ENCODE peak calls at places on chromosome 2, in six cellular contexts. One of them, this sample, is unnamed.
A peak's percentile ranks its signal among the peaks of the same experiment; 100 is the strongest.

GRCh38 chr2:42153944-42154593 is 15.1 kb upstream of the EML4 start:
- DNase-seq in cardiac muscle cell: no peak
- DNase-seq in suprapubic skin: no peak
- DNase-seq in pancreas: no peak
- DNase-seq in body of pancreas: no peak
- DNase-seq in A549: no peak
- DNase-seq in this sample: no peak

GRCh38 chr2:180146114-180146513 is 139.0 kb upstream of the CWC22 start:
- DNase-seq in A549: no peak
- DNase-seq in cardiac muscle cell: no peak
- DNase-seq in pancreas: no peak
- DNase-seq in body of pancreas: no peak
- DNase-seq in suprapubic skin: no peak
- DNase-seq in this sample: no peak

GRCh38 chr2:197929008-197929885 is 124.9 kb downstream of the PLCL1 start:
- DNase-seq in A549: no peak
- DNase-seq in body of pancreas: no peak
- DNase-seq in pancreas: no peak
- DNase-seq in cardiac muscle cell: peak; percentile 72
- DNase-seq in suprapubic skin: no peak
- DNase-seq in this sample: no peak

GRCh38 chr2:100588071-100588786 is 25.4 kb downstream of the PDCL3 start:
- DNase-seq in pancreas: no peak
- DNase-seq in A549: peak; percentile 38
- DNase-seq in cardiac muscle cell: no peak
- DNase-seq in body of pancreas: no peak
- DNase-seq in suprapubic skin: no peak
- DNase-seq in this sample: no peak

GRCh38 chr2:25293958-25294513 is 47.7 kb downstream of the DNMT3A start:
- DNase-seq in A549: no peak
- DNase-seq in suprapubic skin: peak; percentile 53
- DNase-seq in body of pancreas: no peak
- DNase-seq in cardiac muscle cell: peak; percentile 24
- DNase-seq in pancreas: no peak
- DNase-seq in this sample: no peak

GRCh38 chr2:105615352-105615751 is 129.4 kb upstream of the NCK2 start:
- DNase-seq in A549: no peak
- DNase-seq in body of pancreas: no peak
- DNase-seq in cardiac muscle cell: no peak
- DNase-seq in suprapubic skin: no peak
- DNase-seq in pancreas: no peak
- DNase-seq in this sample: no peak

GRCh38 chr2:166057363-166058169 is 70.3 kb downstream of the SCN1A start:
- DNase-seq in cardiac muscle cell: peak; percentile 29
- DNase-seq in A549: peak; percentile 18
- DNase-seq in suprapubic skin: no peak
- DNase-seq in pancreas: no peak
- DNase-seq in body of pancreas: no peak
- DNase-seq in this sample: no peak

GRCh38 chr2:213246665-213247281 is 37.5 kb upstream of the SPAG16 start:
- DNase-seq in suprapubic skin: no peak
- DNase-seq in cardiac muscle cell: peak; percentile 70
- DNase-seq in body of pancreas: peak; percentile 54
- DNase-seq in pancreas: no peak
- DNase-seq in A549: peak; percentile 58
- DNase-seq in this sample: peak; percentile 35

GRCh38 chr2:240207661-240208060 is 67.2 kb upstream of the OTOS start:
- DNase-seq in pancreas: peak; percentile 30
- DNase-seq in suprapubic skin: peak; percentile 29
- DNase-seq in A549: no peak
- DNase-seq in cardiac muscle cell: no peak
- DNase-seq in body of pancreas: no peak
- DNase-seq in this sample: no peak

GRCh38 chr2:240206630-240207029 is 66.2 kb upstream of the OTOS start:
- DNase-seq in cardiac muscle cell: no peak
- DNase-seq in pancreas: no peak
- DNase-seq in suprapubic skin: no peak
- DNase-seq in body of pancreas: no peak
- DNase-seq in A549: no peak
- DNase-seq in this sample: no peak

GRCh38 chr2:240205348-240205747 is 64.9 kb upstream of the OTOS start:
- DNase-seq in suprapubic skin: peak; percentile 29
- DNase-seq in body of pancreas: no peak
- DNase-seq in cardiac muscle cell: no peak
- DNase-seq in pancreas: no peak
- DNase-seq in A549: peak; percentile 45
- DNase-seq in this sample: no peak

GRCh38 chr2:240204431-240205276 is 64.2 kb upstream of the OTOS start:
- DNase-seq in body of pancreas: no peak
- DNase-seq in A549: no peak
- DNase-seq in pancreas: peak; percentile 28
- DNase-seq in suprapubic skin: peak; percentile 38
- DNase-seq in cardiac muscle cell: no peak
- DNase-seq in this sample: no peak

GRCh38 chr2:240205763-240206162 is 65.3 kb upstream of the OTOS start:
- DNase-seq in body of pancreas: no peak
- DNase-seq in cardiac muscle cell: no peak
- DNase-seq in suprapubic skin: no peak
- DNase-seq in pancreas: no peak
- DNase-seq in A549: no peak
- DNase-seq in this sample: no peak
- H3K27ac ChIP-seq in body of pancreas: no peak overlapping the region
- H3K27ac ChIP-seq in cardiac muscle cell: no peak overlapping the region
- H3K27ac ChIP-seq in suprapubic skin: no peak overlapping the region
- H3K27ac ChIP-seq in pancreas: no peak overlapping the region
- H3K27ac ChIP-seq in A549: no peak overlapping the region
- H3K27ac ChIP-seq in this sample: no peak overlapping the region

GRCh38 chr2:51638811-51639210 is 606.9 kb upstream of the NRXN1 start:
- DNase-seq in pancreas: no peak
- DNase-seq in body of pancreas: no peak
- DNase-seq in cardiac muscle cell: no peak
- DNase-seq in A549: no peak
- DNase-seq in suprapubic skin: no peak
- DNase-seq in this sample: no peak
- H3K9me3 ChIP-seq in pancreas: no peaks in the 10 kb centered on the region
- H3K9me3 ChIP-seq in body of pancreas: no peaks in the 10 kb centered on the region
- H3K9me3 ChIP-seq in cardiac muscle cell: no peaks in the 10 kb centered on the region
- H3K9me3 ChIP-seq in A549: peaks cover 2% of the 10 kb centered on the region
- H3K9me3 ChIP-seq in suprapubic skin: no peaks in the 10 kb centered on the region
- H3K9me3 ChIP-seq in this sample: no peaks in the 10 kb centered on the region

GRCh38 chr2:172085460-172086159 is at the start of gene DLX1:
- DNase-seq in suprapubic skin: no peak
- DNase-seq in cardiac muscle cell: no peak
- DNase-seq in body of pancreas: no peak
- DNase-seq in pancreas: no peak
- DNase-seq in A549: no peak
- DNase-seq in this sample: no peak
- H3K27ac ChIP-seq in suprapubic skin: no peak within 1 kb of the TSS
- H3K27ac ChIP-seq in cardiac muscle cell: no peak within 1 kb of the TSS
- H3K27ac ChIP-seq in body of pancreas: no peak within 1 kb of the TSS
- H3K27ac ChIP-seq in pancreas: no peak within 1 kb of the TSS
- H3K27ac ChIP-seq in A549: peak within 1 kb of the TSS; percentile 90
- H3K27ac ChIP-seq in this sample: no peak within 1 kb of the TSS

DNA sequence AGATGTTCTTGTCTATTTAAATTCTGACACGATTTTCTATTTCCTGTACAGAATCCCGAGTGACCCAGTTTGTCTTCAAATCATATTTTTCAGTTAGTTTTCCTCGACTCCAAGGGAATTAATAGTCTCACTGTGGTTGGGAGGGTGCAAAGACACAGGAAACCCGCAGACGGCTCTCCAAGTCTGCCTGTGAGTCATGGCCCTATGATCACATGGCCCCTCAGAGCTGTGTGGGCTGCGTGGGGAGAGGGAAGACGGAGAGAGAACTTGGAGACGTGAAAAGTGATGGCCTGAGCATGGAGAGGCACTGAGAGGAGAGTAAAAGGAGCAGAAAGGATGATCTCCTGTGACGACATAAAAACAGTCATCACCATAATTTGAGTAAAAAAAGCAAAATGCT is 989.9 kb downstream of the DCDC2C start:
- DNase-seq in pancreas: no peak
- DNase-seq in suprapubic skin: no peak
- DNase-seq in body of pancreas: no peak
- DNase-seq in A549: no peak
- DNase-seq in cardiac muscle cell: no peak
- DNase-seq in this sample: no peak
- H3K9me3 ChIP-seq in pancreas: no peaks in the 10 kb centered on the region
- H3K9me3 ChIP-seq in suprapubic skin: no peaks in the 10 kb centered on the region
- H3K9me3 ChIP-seq in body of pancreas: no peaks in the 10 kb centered on the region
- H3K9me3 ChIP-seq in A549: peaks cover 3% of the 10 kb centered on the region
- H3K9me3 ChIP-seq in cardiac muscle cell: no peaks in the 10 kb centered on the region
- H3K9me3 ChIP-seq in this sample: no peaks in the 10 kb centered on the region

GRCh38 chr2:239368321-239368720 is 32.5 kb downstream of the HDAC4 start:
- DNase-seq in body of pancreas: no peak
- DNase-seq in pancreas: peak; percentile 20
- DNase-seq in A549: no peak
- DNase-seq in cardiac muscle cell: no peak
- DNase-seq in suprapubic skin: no peak
- DNase-seq in this sample: no peak
- H3K27ac ChIP-seq in body of pancreas: no peak overlapping the region
- H3K27ac ChIP-seq in pancreas: no peak overlapping the region
- H3K27ac ChIP-seq in A549: no peak overlapping the region
- H3K27ac ChIP-seq in cardiac muscle cell: no peak overlapping the region
- H3K27ac ChIP-seq in suprapubic skin: no peak overlapping the region
- H3K27ac ChIP-seq in this sample: no peak overlapping the region

GRCh38 chr2:148684507-148684906 is 40.0 kb downstream of the EPC2 start:
- DNase-seq in A549: no peak
- DNase-seq in pancreas: no peak
- DNase-seq in body of pancreas: no peak
- DNase-seq in suprapubic skin: no peak
- DNase-seq in cardiac muscle cell: no peak
- DNase-seq in this sample: no peak

GRCh38 chr2:148681443-148681842 is 36.9 kb downstream of the EPC2 start:
- DNase-seq in A549: no peak
- DNase-seq in suprapubic skin: no peak
- DNase-seq in pancreas: no peak
- DNase-seq in body of pancreas: no peak
- DNase-seq in cardiac muscle cell: no peak
- DNase-seq in this sample: no peak

GRCh38 chr2:148675708-148676107 is 31.2 kb downstream of the EPC2 start:
- DNase-seq in A549: no peak
- DNase-seq in body of pancreas: no peak
- DNase-seq in suprapubic skin: no peak
- DNase-seq in cardiac muscle cell: no peak
- DNase-seq in pancreas: no peak
- DNase-seq in this sample: no peak

GRCh38 chr2:148680462-148680861 is 35.9 kb downstream of the EPC2 start:
- DNase-seq in pancreas: no peak
- DNase-seq in body of pancreas: no peak
- DNase-seq in A549: no peak
- DNase-seq in cardiac muscle cell: no peak
- DNase-seq in suprapubic skin: no peak
- DNase-seq in this sample: no peak
- H3K9me3 ChIP-seq in pancreas: no peaks in the 10 kb centered on the region
- H3K9me3 ChIP-seq in body of pancreas: no peaks in the 10 kb centered on the region
- H3K9me3 ChIP-seq in A549: no peaks in the 10 kb centered on the region
- H3K9me3 ChIP-seq in cardiac muscle cell: no peaks in the 10 kb centered on the region
- H3K9me3 ChIP-seq in suprapubic skin: no peaks in the 10 kb centered on the region
- H3K9me3 ChIP-seq in this sample: no peaks in the 10 kb centered on the region

DNA sequence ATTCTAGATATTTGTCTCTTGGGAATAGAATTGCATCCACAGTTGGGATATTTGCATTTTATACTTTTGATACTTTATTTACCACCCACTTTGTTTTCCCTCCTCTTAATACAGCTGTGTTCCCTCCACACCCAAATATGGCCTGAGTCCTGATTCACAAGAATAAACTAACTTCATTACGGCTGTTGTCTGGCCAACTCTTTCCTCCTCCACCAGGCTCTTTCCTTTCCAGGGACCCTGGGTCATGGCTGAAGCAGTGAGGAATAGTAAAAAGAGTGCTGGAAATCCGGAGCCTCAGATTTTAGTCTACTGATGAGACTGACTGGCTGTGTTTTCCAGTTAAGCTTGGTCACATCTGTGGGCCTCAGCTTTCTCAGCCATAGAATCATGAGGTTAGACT is 48.4 kb upstream of the STAM2 start:
- DNase-seq in cardiac muscle cell: no peak
- DNase-seq in pancreas: no peak
- DNase-seq in body of pancreas: no peak
- DNase-seq in A549: no peak
- DNase-seq in suprapubic skin: no peak
- DNase-seq in this sample: no peak
- H3K27ac ChIP-seq in cardiac muscle cell: no peak overlapping the region
- H3K27ac ChIP-seq in pancreas: no peak overlapping the region
- H3K27ac ChIP-seq in body of pancreas: no peak overlapping the region
- H3K27ac ChIP-seq in A549: no peak overlapping the region
- H3K27ac ChIP-seq in suprapubic skin: no peak overlapping the region
- H3K27ac ChIP-seq in this sample: no peak overlapping the region

DNA sequence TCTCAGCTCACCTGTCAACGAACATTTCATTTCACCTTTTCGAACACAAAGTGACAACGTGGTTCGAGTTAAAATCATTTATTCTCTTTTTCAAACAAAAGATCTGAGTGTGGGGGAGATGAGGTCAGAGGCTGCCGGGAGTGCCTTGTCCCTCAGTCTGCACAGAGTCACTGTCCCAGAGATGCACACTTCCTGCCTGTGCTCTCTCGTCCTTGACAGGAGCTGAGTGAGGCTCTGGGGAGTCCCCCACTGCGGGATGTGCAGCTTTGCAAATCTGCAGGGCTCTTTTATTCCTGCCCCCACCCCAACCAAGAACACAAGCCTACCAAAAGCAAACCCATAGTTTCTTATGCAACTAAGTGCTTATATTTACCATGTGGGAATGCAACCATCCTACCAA is 497.8 kb downstream of the EIPR1 start:
- DNase-seq in suprapubic skin: no peak
- DNase-seq in pancreas: no peak
- DNase-seq in cardiac muscle cell: no peak
- DNase-seq in body of pancreas: no peak
- DNase-seq in A549: no peak
- DNase-seq in this sample: no peak
- H3K9me3 ChIP-seq in suprapubic skin: no peaks in the 10 kb centered on the region
- H3K9me3 ChIP-seq in pancreas: no peaks in the 10 kb centered on the region
- H3K9me3 ChIP-seq in cardiac muscle cell: no peaks in the 10 kb centered on the region
- H3K9me3 ChIP-seq in body of pancreas: no peaks in the 10 kb centered on the region
- H3K9me3 ChIP-seq in A549: peaks cover 7% of the 10 kb centered on the region
- H3K9me3 ChIP-seq in this sample: peaks cover 18% of the 10 kb centered on the region

GRCh38 chr2:73886357-73886756 is 6.5 kb upstream of the ACTG2 start:
- DNase-seq in body of pancreas: no peak
- DNase-seq in cardiac muscle cell: no peak
- DNase-seq in suprapubic skin: no peak
- DNase-seq in A549: no peak
- DNase-seq in pancreas: no peak
- DNase-seq in this sample: no peak
- H3K27ac ChIP-seq in body of pancreas: no peak overlapping the region
- H3K27ac ChIP-seq in cardiac muscle cell: no peak overlapping the region
- H3K27ac ChIP-seq in suprapubic skin: no peak overlapping the region
- H3K27ac ChIP-seq in A549: no peak overlapping the region
- H3K27ac ChIP-seq in pancreas: no peak overlapping the region
- H3K27ac ChIP-seq in this sample: no peak overlapping the region

This sample was measured in WERI-Rb-1.